ENCODE peak calls at places on chromosomes 16 and 17, in five cellular contexts. O is HAP-1, T is left lung, N is left ventricle myocardium inferior, L is pancreas. S is an unnamed sample. For H3K4me1 and H3K27me3, the result is how much of the 10 kb centered on the place peaks cover.

GRCh38 chr17:44043326-44043725 is 23.1 kb downstream of the LSM12 start:
- DNase-seq in L (no peak), N (no peak), O (no peak), T (no peak), S (no peak)

GRCh38 chr17:76643553-76644148 is at the start of gene ST6GALNAC1:
- DNase-seq in L (no peak), N (peak), T (peak), O (no peak), S (peak)

GRCh38 chr16:68643227-68643626 is 1.9 kb upstream of the CDH3 start:
- DNase-seq in T (no peak), O (no peak), L (no peak), N (no peak), S (no peak)

GRCh38 chr16:53817117-53817516 is 113.2 kb downstream of the FTO start:
- DNase-seq in O (no peak), T (peak), N (no peak), L (no peak), S (no peak)

GRCh38 chr17:29193146-29193545 is 12.9 kb upstream of the MYO18A start:
- DNase-seq in O (no peak), L (no peak), T (peak), N (no peak), S (no peak)

GRCh38 chr17:8745586-8746500 is 1.2 kb upstream of the CCDC42 start:
- DNase-seq in O (peak), T (peak), N (peak), L (peak), S (peak)

GRCh38 chr16:86519649-86520316 is 9.5 kb downstream of the FOXF1 start:
- DNase-seq in L (peak), N (peak), T (no peak), O (peak), S (peak)

GRCh38 chr17:73508057-73508930 is 136.0 kb downstream of the SDK2 start:
- DNase-seq in O (no peak), N (no peak), L (no peak), T (no peak), S (no peak)

GRCh38 chr17:69723316-69723715 is 308.8 kb downstream of the MAP2K6 start:
- DNase-seq in T (no peak), L (no peak), N (no peak), O (no peak), S (no peak)

GRCh38 chr17:71600137-71600789 is 520.6 kb upstream of the SOX9 start:
- DNase-seq in O (no peak), L (no peak), N (no peak), T (no peak), S (no peak)

GRCh38 chr17:60524463-60525346 is 1.3 kb downstream of the APPBP2 start:
- DNase-seq in L (no peak), O (peak), T (no peak), N (no peak), S (no peak)

GRCh38 chr17:66904760-66905637 is 59.5 kb upstream of the CACNG4 start:
- DNase-seq in O (no peak), N (peak), L (peak), T (no peak), S (peak)

GRCh38 chr16:68908000-68908313 is 64.6 kb downstream of the TANGO6 start:
- DNase-seq in L (no peak), N (no peak), O (no peak), T (no peak), S (no peak)

GRCh38 chr17:17026163-17026562 is 16.1 kb upstream of the MPRIP start:
- DNase-seq in O (no peak), T (no peak), L (no peak), N (no peak), S (no peak)

GRCh38 chr17:12180644-12181261 is 160.1 kb downstream of the MAP2K4 start:
- DNase-seq in L (no peak), O (peak), N (no peak), T (no peak), S (no peak)

GRCh38 chr16:72937916-72938315 is 110.0 kb downstream of the ZFHX3 start:
- DNase-seq in N (no peak), L (no peak), T (no peak), O (no peak), S (no peak)

GRCh38 chr16:13077816-13078215 is 176.4 kb downstream of the SHISA9 start:
- DNase-seq in L (no peak), N (no peak), T (no peak), O (no peak), S (no peak)

GRCh38 chr16:53504161-53504663 is 1.2 kb upstream of the AKTIP start:
- DNase-seq in L (peak), T (peak), O (no peak), N (peak), S (peak)

GRCh38 chr17:41264599-41264998 is 579 bp upstream of the KRTAP9-6 start:
- DNase-seq in O (no peak), L (no peak), T (no peak), N (no peak), S (no peak)

GRCh38 chr16:29023279-29024278 is 38.7 kb downstream of the LAT start:
- DNase-seq in O (no peak), L (no peak), T (no peak), N (no peak), S (no peak)

GRCh38 chr17:1073241-1073962 is 76.5 kb downstream of the TIMM22 start:
- DNase-seq in O (no peak), N (no peak), L (no peak), T (no peak), S (no peak)

GRCh38 chr17:47703191-47703591 is 9.2 kb downstream of the TBKBP1 start:
- DNase-seq in O (no peak), T (no peak), L (no peak), N (no peak), S (peak)
- H3K4me1 ChIP-seq in O (under half), T (under half), L (under half), N (half or more), S (under half)

GRCh38 chr16:81702506-81702905 is 76.6 kb upstream of the PLCG2 start:
- DNase-seq in L (no peak), N (no peak), T (no peak), O (no peak), S (no peak)
- H3K4me3 ChIP-seq in L (no peak), N (no peak), T (no peak), O (no peak), S (no peak)

GRCh38 chr17:50204431-50204830 is 3.0 kb upstream of the COL1A1 start:
- DNase-seq in N (no peak), O (no peak), L (no peak), T (no peak), S (no peak)

GRCh38 chr17:50201226-50201854 is at the start of gene COL1A1:
- DNase-seq in L (no peak), O (no peak), T (peak), N (peak), S (peak)

GRCh38 chr17:50205111-50205821 is 3.8 kb upstream of the COL1A1 start:
- DNase-seq in T (no peak), O (no peak), N (peak), L (no peak), S (no peak)

GRCh38 chr17:50203589-50204345 is 2.3 kb upstream of the COL1A1 start:
- DNase-seq in L (no peak), T (peak), O (no peak), N (no peak), S (no peak)

GRCh38 chr17:50203086-50203485 is 1.7 kb upstream of the COL1A1 start:
- DNase-seq in T (peak), N (no peak), O (no peak), L (no peak), S (peak)
- H3K27me3 ChIP-seq in T (half or more), N (half or more), O (under half), L (under half), S (under half)

GRCh38 chr16:14357328-14357727 is 272.7 kb downstream of the PARN start:
- DNase-seq in T (no peak), N (no peak), L (no peak), O (no peak), S (no peak)
- H3K4me1 ChIP-seq in T (under half), N (under half), L (under half), O (under half), S (under half)

GRCh38 chr17:2792541-2793169 is 3.6 kb upstream of the RAP1GAP2 start:
- DNase-seq in O (no peak), N (no peak), T (no peak), L (no peak), S (no peak)
- H3K4me3 ChIP-seq in O (no peak), N (no peak), T (no peak), L (no peak), S (no peak)

GRCh38 chr17:79515646-79516604 is 94.9 kb downstream of the RBFOX3 start:
- DNase-seq in O (no peak), L (no peak), N (no peak), T (no peak), S (peak)
- H3K27me3 ChIP-seq in O (under half), L (under half), N (half or more), T (half or more), S (under half)